ENCODE peak calls at places on chromosomes 11 and 22, in four cellular contexts. O, F, N and A are unnamed samples.

GRCh38 chr11:130469181-130469580 is 20.7 kb downstream of the ADAMTS15 start:
- DNase-seq in N (no peak), O (no peak), F (no peak), A (no peak)

GRCh38 chr11:8709002-8709672 is 26.5 kb downstream of the RPL27A start:
- DNase-seq in O (no peak), N (peak), F (peak), A (no peak)

GRCh38 chr11:55854704-55855103 is 16.2 kb downstream of the OR5D16 start:
- DNase-seq in O (no peak), F (no peak), N (no peak), A (no peak)

GRCh38 chr11:16028406-16028805 is 327.9 kb downstream of the SOX6 start:
- DNase-seq in F (peak), O (no peak), N (no peak), A (peak)

GRCh38 chr11:15073361-15074205 is at the start of gene CALCB:
- DNase-seq in N (no peak), F (peak), O (peak), A (no peak)

GRCh38 chr11:18352581-18352980 is 30.2 kb downstream of the GTF2H1 start:
- DNase-seq in O (no peak), N (no peak), F (no peak), A (peak)

GRCh38 chr11:111405551-111405950 is 26.5 kb upstream of the POU2AF1 start:
- DNase-seq in N (no peak), O (no peak), F (no peak), A (no peak)

GRCh38 chr22:19709063-19709769 is 5.1 kb upstream of the SEPTIN5 start:
- DNase-seq in O (no peak), N (no peak), F (no peak), A (no peak)

GRCh38 chr22:30889996-30890480 is 78.5 kb downstream of the MORC2 start:
- DNase-seq in F (no peak), O (no peak), N (no peak), A (no peak)

GRCh38 chr11:4522339-4522738 is 22.7 kb upstream of the OR52M1 start:
- DNase-seq in F (no peak), O (no peak), N (no peak), A (no peak)

GRCh38 chr11:36997656-36998055 is 399.6 kb upstream of the RAG2 start:
- DNase-seq in O (no peak), F (no peak), N (no peak), A (no peak)

GRCh38 chr22:23534851-23535717 is 45.0 kb downstream of the IGLL1 start:
- DNase-seq in F (no peak), N (no peak), O (no peak), A (no peak)

GRCh38 chr11:4808476-4808875 is 4.3 kb upstream of the OR52R1 start:
- DNase-seq in F (no peak), N (no peak), O (no peak), A (no peak)

GRCh38 chr11:104572279-104572678 is 326.0 kb downstream of the CASP12 start:
- DNase-seq in F (no peak), O (no peak), N (no peak), A (peak)

DNA sequence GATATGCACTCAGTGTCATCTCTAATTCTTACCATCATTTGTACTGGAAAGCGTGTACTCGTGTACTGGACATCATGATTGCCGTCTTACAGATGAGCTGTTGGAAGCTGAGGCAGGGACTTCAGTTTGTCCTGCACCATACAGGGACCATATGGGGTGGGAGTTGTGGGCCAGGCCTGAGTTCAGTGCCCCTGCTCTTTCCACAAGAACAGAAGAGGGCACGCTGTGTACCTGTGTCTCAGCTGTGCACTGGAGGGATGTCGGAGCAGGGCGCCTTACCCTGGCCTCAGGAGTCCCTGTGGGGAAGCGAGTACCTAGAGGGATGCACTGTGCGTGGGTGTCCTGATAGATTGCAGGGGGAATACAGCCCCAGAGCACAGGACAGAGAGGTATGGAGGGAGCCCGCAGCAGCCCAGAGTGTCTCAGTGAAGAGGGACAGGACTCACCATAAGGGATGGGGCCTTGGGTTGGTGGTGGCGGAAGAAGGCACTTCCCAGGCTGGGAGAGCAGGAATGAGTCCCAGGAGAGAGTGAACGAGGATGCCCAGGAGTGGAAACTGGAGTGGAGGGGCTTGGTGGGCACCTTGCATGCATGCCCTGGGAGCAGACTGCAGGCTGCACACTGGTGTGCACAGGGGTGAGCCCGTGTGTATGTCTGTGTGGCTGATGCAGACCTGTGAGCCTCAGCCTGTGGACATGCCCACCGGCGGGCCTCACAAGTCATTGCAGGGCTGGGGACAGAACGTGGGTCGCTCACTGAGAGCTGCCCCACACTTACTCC is 329.7 kb downstream of the TBC1D22A start:
- DNase-seq in N (no peak), O (no peak), F (no peak), A (no peak)
- H3K4me3 ChIP-seq in N (no peak), O (no peak), F (no peak), A (no peak)

DNA sequence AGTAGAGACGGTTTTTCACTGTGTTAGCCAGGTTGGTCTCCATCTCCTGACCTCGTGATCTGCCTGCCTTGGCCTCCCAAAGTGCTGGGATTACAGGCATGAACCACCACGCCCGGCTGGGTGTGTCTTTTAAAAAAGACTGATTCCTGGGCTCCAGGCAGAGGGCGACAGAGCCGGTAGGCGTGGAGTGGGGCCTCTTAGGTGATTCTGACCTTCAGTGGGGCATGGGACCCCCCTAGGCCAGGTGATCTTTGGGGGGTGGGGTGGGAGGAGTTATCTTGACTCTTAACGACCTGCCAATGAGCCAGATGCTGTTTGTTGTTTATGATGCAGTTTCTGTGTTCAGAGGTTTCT is 12.9 kb upstream of the SORL1-AS1 start:
- DNase-seq in O (no peak), F (no peak), N (peak), A (no peak)
- TF ChIP-seq CTCF in O (no peak), F (no peak), N (no peak), A (no peak)

DNA sequence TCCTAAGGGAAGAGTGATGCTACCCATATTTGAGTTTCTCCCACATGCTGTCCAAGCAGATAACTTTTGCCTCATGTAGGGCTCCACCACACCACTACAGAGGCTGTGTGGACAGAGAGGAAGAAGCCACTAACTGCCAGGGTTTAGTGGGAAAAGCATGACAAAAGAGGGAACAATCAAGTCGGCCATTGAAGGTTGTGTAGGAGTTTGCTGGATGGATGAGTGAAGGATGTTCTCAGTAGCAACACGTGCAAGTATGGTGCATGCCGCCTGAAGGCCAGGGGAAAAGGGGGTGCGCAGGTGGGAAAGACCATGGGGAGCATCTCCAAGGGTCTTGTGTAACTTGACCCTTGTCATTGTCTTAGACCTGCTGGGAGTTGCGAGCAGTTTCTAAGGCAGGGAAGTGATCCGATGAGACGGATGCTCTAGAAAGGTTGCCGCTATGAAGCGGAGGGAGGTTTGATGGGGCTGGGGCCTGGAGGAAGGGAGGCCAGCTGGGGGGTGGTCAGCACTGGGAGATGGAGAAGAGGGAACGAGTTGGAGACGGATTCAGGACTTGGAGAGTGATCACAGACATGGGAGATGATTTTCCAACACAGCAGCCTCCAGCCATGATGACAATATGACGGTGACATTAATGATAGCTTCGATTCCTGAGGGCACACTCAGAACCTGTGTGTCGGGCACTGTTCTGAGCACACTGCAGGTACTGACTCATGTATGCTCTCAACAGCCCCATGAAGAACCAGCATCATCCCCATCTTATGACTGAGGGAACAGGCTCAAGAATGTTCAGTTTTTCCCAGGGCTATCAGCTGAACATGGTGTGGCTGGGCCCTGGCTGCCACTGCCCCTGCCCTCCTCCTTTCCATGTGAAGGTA is 53.7 kb downstream of the CD6 start:
- DNase-seq in N (no peak), O (no peak), F (no peak), A (no peak)
- H3K4me3 ChIP-seq in N (no peak), O (no peak), F (no peak), A (no peak)

DNA sequence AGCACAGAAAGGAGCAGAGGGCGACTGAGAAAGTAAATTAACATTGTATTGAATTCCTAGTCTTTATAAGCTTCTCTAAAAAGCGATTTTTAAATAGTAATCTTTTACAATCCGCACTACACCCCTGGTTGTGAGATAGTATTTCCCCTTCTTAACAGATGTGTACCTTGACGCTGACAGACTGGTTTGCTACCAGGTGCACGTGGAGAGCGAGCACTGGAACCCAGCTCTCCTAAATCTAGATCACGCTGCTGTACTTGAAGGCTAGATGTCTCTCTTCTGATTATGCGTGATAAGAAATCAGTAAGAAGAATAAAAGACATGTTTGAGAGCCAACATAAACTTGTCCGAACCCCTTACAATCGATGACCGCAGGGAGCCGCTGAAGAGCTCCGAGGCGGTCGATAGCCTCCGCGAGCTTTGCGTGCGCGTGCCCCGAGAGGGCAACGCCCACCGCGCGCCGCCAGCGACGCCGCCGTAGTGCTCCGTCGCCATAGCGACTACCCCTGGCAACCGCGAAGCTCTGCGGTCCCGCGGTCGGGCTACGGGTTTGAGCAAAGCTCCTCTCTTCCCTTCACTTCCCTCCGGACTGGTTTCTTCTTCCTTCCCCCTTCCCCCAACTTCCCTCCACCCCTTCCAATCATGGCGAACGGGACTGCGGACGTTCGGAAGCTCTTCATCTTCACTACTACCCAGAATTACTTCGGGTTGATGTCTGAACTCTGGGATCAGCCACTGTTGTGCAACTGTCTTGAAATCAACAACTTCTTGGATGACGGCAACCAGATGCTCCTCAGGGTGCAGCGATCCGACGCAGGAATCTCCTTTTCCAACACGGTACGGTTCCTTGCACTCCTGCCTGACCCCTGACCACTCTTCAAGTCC is at the start of gene DYNC2H1:
- DNase-seq in F (peak), N (peak), O (peak), A (peak)
- TF ChIP-seq CTCF in F (peak), N (peak), O (peak), A (peak)

DNA sequence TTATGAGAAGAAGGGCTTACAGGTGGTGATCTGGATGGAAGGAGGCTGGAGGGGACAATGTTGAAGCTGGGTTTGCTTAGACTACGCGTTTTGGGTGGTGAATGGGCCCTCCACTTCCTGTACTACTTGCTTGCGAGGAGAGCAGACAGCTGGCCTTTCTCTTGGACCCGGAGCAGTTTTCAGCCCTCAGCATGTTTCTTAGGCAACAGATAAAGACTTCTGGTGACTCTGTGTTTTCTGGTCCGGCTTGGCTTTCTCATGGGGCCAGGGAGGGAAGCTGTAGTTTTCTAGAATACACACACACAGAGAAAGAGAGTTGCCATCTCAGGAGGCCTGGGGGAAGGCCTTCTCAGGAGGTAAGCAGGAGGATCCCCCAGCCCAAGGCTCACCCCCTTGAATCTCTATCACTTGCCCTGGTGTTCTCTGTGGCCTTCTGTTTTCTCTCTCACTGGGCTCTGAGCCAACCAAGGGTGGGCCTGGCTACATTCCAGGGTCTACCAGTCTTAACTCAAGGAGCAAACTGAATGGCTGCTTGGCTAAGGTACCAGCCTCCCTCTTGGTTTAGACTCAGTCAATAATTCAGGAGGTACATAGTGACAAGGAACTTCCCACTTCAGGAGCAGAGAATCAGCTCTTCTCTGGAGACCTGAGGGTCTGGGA is 2.4 kb downstream of the CCS start:
- DNase-seq in N (no peak), F (peak), O (no peak), A (peak)
- H3K4me3 ChIP-seq in N (no peak), F (no peak), O (no peak), A (peak)

GRCh38 chr11:13152736-13153541 is 124.7 kb upstream of the BMAL1 start:
- DNase-seq in F (peak), N (no peak), O (peak), A (peak)
- TF ChIP-seq CTCF in F (peak), N (no peak), O (peak), A (peak)

DNA sequence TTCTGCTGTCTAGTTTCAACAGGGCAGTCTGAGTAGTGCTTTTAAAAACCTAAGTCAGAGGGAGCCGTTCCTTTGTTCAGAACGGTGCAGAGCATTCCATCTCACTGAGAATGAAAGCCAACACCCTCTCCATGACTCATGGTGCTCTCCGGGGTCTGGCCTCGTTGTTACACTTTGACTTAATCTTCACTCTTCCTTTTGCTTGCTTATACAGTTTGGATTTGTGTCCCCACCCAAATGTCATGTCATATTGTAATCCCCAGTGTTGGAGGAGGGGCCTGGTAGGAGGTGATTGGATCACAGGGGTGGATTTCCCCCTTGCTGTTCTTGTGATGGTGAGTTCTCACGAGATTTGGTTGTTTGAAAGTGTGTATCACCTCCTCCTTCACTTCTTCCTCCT is 292.2 kb downstream of the ST3GAL4 start:
- DNase-seq in N (no peak), F (peak), O (peak), A (peak)
- H3K4me3 ChIP-seq in N (no peak), F (no peak), O (no peak), A (no peak)

DNA sequence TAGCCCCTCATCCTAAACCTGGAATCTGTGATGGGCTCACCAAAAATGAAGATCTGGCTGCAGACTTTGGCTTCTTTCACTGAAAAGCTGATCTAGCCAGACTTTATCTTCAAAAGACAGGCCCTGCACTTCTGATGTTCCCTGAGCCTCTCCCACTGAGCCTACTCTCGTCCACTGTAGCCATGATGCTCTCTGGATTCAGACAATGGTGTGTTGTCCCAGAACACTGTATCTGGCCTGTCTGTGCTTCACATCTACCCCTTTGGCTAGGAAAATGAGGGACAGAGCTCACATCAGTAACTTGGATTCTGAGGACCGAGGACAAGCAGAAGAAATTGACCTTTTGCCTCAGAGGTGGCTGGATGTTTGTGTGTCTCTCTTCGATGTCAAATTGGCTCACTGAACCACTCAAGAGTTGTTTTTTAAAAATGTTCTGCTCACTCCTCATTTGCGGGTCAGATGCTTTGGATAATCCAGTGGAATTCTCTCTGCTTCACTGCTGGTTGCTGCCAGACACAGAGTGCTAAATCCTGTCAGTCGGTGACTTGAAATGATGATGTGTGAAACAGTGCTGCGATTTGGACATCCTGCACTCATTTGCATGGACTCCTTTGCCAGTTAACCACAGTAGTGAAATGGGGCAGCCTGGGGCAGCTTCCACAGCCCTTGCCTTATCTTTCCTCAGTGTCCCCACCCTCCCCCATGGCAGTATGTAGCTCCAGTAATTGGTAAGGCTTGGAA is 67.5 kb downstream of the ARFGAP2 start:
- DNase-seq in N (no peak), O (no peak), F (no peak), A (no peak)
- TF ChIP-seq CTCF in N (no peak), O (no peak), F (no peak), A (no peak)